ENCODE peak calls at places on chromosomes 4 and X, in seven cellular contexts. Y is neuronal stem cell, F is IMR-90, S is trophoblast cell, D is H1, N is mesenchymal stem cell, G is H9. Q is an unnamed sample.

GRCh38 chr4:139368990-139369389 is 66.7 kb upstream of the NDUFC1 start:
- DNase-seq in F (no peak), S (no peak), G (no peak), Y (no peak), D (no peak), N (no peak), Q (no peak)

GRCh38 chr4:21964762-21965319 is 16.3 kb upstream of the KCNIP4 start:
- DNase-seq in S (no peak), N (no peak), Y (no peak), G (no peak), F (no peak), D (no peak), Q (no peak)

GRCh38 chrX:20218809-20219505 is 47.8 kb downstream of the RPS6KA3 start:
- DNase-seq in F (peak), N (peak), S (peak), G (no peak), D (no peak), Y (no peak), Q (peak)

GRCh38 chr4:98873059-98873458 is 55.9 kb downstream of the EIF4E start:
- DNase-seq in D (no peak), G (no peak), N (peak), Y (no peak), S (no peak), F (peak), Q (no peak)

GRCh38 chr4:123390846-123391456 is 5.6 kb upstream of the SPRY1 start:
- DNase-seq in F (peak), S (no peak), G (no peak), Y (no peak), D (no peak), N (no peak), Q (peak)

GRCh38 chrX:40158036-40158706 is 60.4 kb upstream of the BCOR start:
- DNase-seq in N (peak), D (no peak), S (no peak), G (peak), F (peak), Y (no peak), Q (peak)

GRCh38 chr4:20895988-20896387 is 195.7 kb downstream of the PACRGL start:
- DNase-seq in Y (no peak), F (no peak), N (no peak), D (no peak), S (no peak), G (no peak), Q (no peak)

GRCh38 chr4:156779774-156780173 is 191.8 kb downstream of the PDGFC start:
- DNase-seq in Y (no peak), D (no peak), F (peak), S (peak), N (peak), G (no peak), Q (peak)

GRCh38 chr4:174156239-174156826 is 127.1 kb downstream of the FBXO8 start:
- DNase-seq in N (peak), G (no peak), S (no peak), D (no peak), Y (peak), F (peak), Q (peak)

GRCh38 chr4:974668-975067 is 1.3 kb upstream of the DGKQ start:
- DNase-seq in D (no peak), N (no peak), S (no peak), F (no peak), G (no peak), Y (no peak), Q (no peak)

GRCh38 chrX:129653985-129654651 is 638 bp downstream of the APLN start:
- DNase-seq in D (no peak), N (peak), Y (no peak), G (no peak), F (no peak), S (no peak), Q (no peak)

GRCh38 chr4:124936427-124936826 is 223.9 kb upstream of the ANKRD50 start:
- DNase-seq in S (no peak), D (no peak), N (peak), G (no peak), F (peak), Y (no peak), Q (peak)

GRCh38 chr4:137711502-137711901 is 179.2 kb upstream of the PCDH18 start:
- DNase-seq in F (no peak), Y (no peak), D (peak), N (no peak), G (peak), S (no peak), Q (no peak)

GRCh38 chrX:653316-653715 is 22.7 kb downstream of the SHOX start:
- DNase-seq in N (no peak), Y (no peak), D (no peak), G (no peak), S (no peak), F (no peak), Q (no peak)

GRCh38 chrX:129058405-129058804 is 464.9 kb downstream of the SMARCA1 start:
- DNase-seq in S (no peak), D (no peak), N (peak), F (no peak), G (no peak), Y (no peak), Q (no peak)

GRCh38 chrX:1159515-1159914 is 52.9 kb downstream of the CRLF2 start:
- DNase-seq in G (no peak), N (no peak), F (no peak), S (no peak), Y (no peak), D (no peak), Q (no peak)

GRCh38 chr4:186570193-186570996 is 15.0 kb upstream of the MTNR1A start:
- DNase-seq in G (no peak), N (peak), D (no peak), Y (no peak), F (peak), S (peak), Q (no peak)

GRCh38 chr4:61805979-61806378 is 605.9 kb downstream of the ADGRL3 start:
- DNase-seq in Y (no peak), G (no peak), D (no peak), N (no peak), S (no peak), F (no peak), Q (no peak)

GRCh38 chrX:103562801-103563200 is 22.5 kb upstream of the TCEAL4 start:
- DNase-seq in N (no peak), Y (no peak), S (no peak), G (no peak), D (no peak), F (no peak), Q (no peak)

GRCh38 chrX:17174671-17175070 is 200.3 kb upstream of the NHS start:
- DNase-seq in S (no peak), F (no peak), Y (no peak), D (no peak), N (no peak), G (no peak), Q (no peak)

GRCh38 chr4:25993564-25994185 is 79.7 kb downstream of the SMIM20 start:
- DNase-seq in N (peak), F (no peak), D (peak), G (peak), Y (peak), S (no peak), Q (peak)

GRCh38 chr4:185282968-185283367 is 73.6 kb downstream of the SNX25 start:
- DNase-seq in S (no peak), F (peak), N (peak), D (no peak), G (no peak), Y (no peak), Q (peak)

GRCh38 chrX:106612403-106612789 is 618 bp downstream of the RADX start:
- DNase-seq in D (no peak), N (peak), G (no peak), S (no peak), F (no peak), Y (no peak), Q (peak)

GRCh38 chrX:68511255-68511654 is 12.4 kb downstream of the YIPF6 start:
- DNase-seq in N (peak), G (no peak), S (peak), Y (no peak), F (peak), D (no peak), Q (peak)

GRCh38 chrX:9231491-9231890 is 197.6 kb upstream of the FAM9B start:
- DNase-seq in Y (no peak), G (no peak), D (no peak), F (peak), S (no peak), N (peak), Q (no peak)

GRCh38 chr4:33161202-33161601 is 2441.0 kb downstream of the PCDH7 start:
- DNase-seq in F (no peak), S (no peak), D (no peak), N (no peak), G (no peak), Y (no peak), Q (no peak)

GRCh38 chr4:185782523-185782922 is 29.5 kb downstream of the SORBS2 start:
- DNase-seq in Y (no peak), F (peak), S (peak), D (no peak), G (no peak), N (peak), Q (no peak)

GRCh38 chrX:111098874-111099273 is 2.9 kb downstream of the PAK3 start:
- DNase-seq in D (no peak), S (peak), G (peak), F (peak), Y (peak), N (no peak), Q (peak)

GRCh38 chrX:134760671-134761070 is 102.4 kb upstream of the PLAC1 start:
- DNase-seq in S (no peak), D (no peak), Y (no peak), G (no peak), F (no peak), N (no peak), Q (no peak)

GRCh38 chrX:80004458-80004857 is 10.1 kb upstream of the TBX22 start:
- DNase-seq in G (no peak), D (no peak), N (no peak), S (no peak), F (no peak), Y (no peak), Q (no peak)

GRCh38 chrX:111447298-111447697 is 35.3 kb upstream of the DCX start:
- DNase-seq in Y (peak), N (peak), G (peak), F (no peak), D (no peak), S (no peak), Q (peak)

GRCh38 chr4:186554890-186555827 is at the start of gene MTNR1A:
- DNase-seq in D (no peak), N (peak), G (peak), Y (peak), S (no peak), F (no peak), Q (peak)

GRCh38 chr4:6517171-6517570 is 44.8 kb upstream of the PPP2R2C start:
- DNase-seq in N (no peak), Y (no peak), G (no peak), D (no peak), F (no peak), S (no peak), Q (no peak)

GRCh38 chr4:6513678-6514077 is 41.3 kb upstream of the PPP2R2C start:
- DNase-seq in Y (no peak), N (no peak), G (no peak), D (no peak), F (no peak), S (no peak), Q (no peak)

GRCh38 chr4:6516281-6516680 is 43.9 kb upstream of the PPP2R2C start:
- DNase-seq in G (no peak), S (no peak), Y (no peak), F (no peak), D (no peak), N (no peak), Q (no peak)

GRCh38 chr4:6520051-6520450 is 47.6 kb upstream of the PPP2R2C start:
- DNase-seq in N (no peak), G (no peak), D (no peak), S (no peak), F (no peak), Y (no peak), Q (no peak)

GRCh38 chr4:6516762-6517161 is 44.3 kb upstream of the PPP2R2C start:
- DNase-seq in Y (no peak), G (no peak), S (no peak), D (no peak), F (no peak), N (no peak), Q (no peak)
- H4K8ac ChIP-seq in Y (no peak), G (no peak), S (no peak), D (no peak), F (no peak), N (no peak), Q (no peak)

GRCh38 chrX:69807400-69807799 is 191.5 kb downstream of the EDA start:
- DNase-seq in Y (no peak), N (no peak), G (no peak), S (no peak), F (no peak), D (no peak), Q (no peak)

GRCh38 chrX:69808375-69808774 is 192.5 kb downstream of the EDA start:
- DNase-seq in N (no peak), F (no peak), Y (no peak), D (no peak), S (no peak), G (no peak), Q (no peak)
- H4K8ac ChIP-seq in N (no peak), F (no peak), Y (no peak), D (no peak), S (no peak), G (no peak), Q (no peak)

DNA sequence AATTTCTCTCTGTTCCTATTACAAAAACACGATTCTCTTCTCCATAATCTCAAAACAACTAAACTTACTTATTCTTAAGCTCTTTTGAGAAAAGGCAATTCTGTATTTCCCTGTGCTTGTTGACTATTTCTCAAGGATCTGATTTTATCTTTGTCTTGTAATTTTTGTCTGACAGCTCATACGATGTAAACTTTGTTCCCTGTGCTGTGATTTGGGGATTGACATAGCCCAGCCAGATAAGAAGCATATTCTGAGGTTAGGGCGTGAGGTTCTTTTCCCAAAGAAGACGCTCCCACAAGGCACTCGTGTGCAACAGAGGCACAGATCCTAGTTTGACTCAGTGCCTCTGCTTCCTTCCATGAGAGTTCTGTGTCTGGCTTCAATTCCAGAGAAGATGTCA is 95.0 kb downstream of the MID1 start:
- DNase-seq in Y (no peak), F (no peak), N (peak), S (no peak), G (no peak), D (no peak), Q (no peak)
- H4K8ac ChIP-seq in Y (no peak), F (peak), N (no peak), S (no peak), G (no peak), D (no peak), Q (no peak)

DNA sequence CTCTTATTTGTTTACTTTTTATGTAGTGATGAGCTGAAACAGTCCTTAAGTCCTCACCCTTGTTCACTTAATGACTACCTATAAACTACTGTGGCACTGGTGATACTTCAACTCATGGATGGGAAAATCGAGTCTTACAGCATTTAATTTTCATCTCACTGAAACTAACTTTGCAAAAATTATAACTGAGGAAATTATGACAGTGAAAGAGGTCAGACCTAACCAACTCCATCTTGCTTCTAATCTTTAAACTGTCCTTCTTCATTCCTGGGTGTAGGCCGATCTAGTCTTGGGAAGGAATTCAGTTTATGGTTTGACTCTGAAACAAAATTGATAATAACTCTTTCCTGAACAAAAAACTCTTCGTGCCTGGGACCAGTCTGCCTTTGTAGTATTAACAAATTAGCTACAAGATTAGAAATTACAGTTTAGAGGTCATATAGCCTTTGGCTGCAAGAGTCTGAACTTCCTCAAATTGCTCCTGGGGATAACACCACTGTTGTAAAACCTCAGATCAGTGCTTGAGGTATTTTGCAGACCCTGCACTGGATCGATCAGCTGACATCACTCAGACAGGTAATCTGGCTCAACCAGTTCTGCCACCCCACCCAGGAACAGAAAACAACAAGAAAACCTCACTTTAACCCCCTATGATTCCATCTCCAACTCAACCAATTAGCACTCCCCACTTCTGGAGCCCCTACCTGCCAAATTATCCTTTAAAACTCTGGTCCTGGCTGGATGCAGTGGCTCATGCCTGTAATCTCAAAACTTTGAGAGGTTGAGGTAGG is 995.7 kb upstream of the PRKX start:
- DNase-seq in Y (no peak), G (no peak), N (no peak), F (no peak), S (no peak), D (no peak), Q (peak)
- H4K8ac ChIP-seq in Y (no peak), G (no peak), N (no peak), F (no peak), S (no peak), D (no peak), Q (peak)

GRCh38 chrX:119181491-119181890 is 53.9 kb upstream of the KIAA1210 start:
- DNase-seq in S (peak), G (peak), F (no peak), D (no peak), N (no peak), Y (no peak), Q (peak)
- H4K8ac ChIP-seq in S (no peak), G (no peak), F (no peak), D (no peak), N (no peak), Y (no peak), Q (no peak)

GRCh38 chr4:76384052-76384451 is 36.9 kb downstream of the CCDC158 start:
- DNase-seq in D (no peak), N (no peak), S (peak), G (no peak), F (no peak), Y (no peak), Q (peak)
- H4K8ac ChIP-seq in D (no peak), N (no peak), S (no peak), G (no peak), F (no peak), Y (no peak), Q (no peak)

DNA sequence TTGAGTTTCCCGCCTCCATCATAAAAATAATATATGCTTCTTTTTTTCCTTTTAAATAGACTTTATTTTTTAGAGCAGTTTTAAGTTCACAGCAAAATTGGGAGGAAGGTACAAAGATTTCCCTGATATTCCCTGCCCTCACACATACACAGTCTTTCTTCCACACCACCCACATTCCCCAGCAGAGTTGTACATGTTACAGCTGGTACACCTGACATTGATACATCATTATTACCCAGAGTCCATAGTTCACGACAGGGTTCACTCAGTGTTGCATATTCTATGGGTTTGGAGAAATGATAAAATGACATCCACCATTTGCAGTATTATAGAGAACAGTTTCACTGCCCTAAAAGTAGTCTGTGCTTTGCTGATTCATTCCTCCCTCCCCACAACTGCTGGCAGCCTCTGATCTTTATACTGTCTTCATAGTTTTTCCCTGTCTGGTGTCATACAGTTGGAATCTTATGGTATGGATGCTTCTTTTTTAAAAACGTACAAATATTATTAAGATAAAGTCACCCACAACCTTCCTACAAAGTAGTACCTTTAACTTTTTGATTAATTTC is 15.1 kb downstream of the AGA start:
- DNase-seq in D (no peak), N (peak), S (no peak), G (no peak), Y (no peak), F (peak), Q (no peak)
- H4K8ac ChIP-seq in D (no peak), N (no peak), S (no peak), G (no peak), Y (no peak), F (peak), Q (no peak)

GRCh38 chr4:23235613-23236390 is 543.1 kb downstream of the GBA3 start:
- DNase-seq in D (no peak), Y (no peak), G (no peak), S (no peak), F (no peak), N (no peak), Q (peak)
- H4K8ac ChIP-seq in D (no peak), Y (no peak), G (no peak), S (no peak), F (no peak), N (no peak), Q (no peak)

Q was measured in mesendoderm.